ENCODE peak calls at places on chromosomes 13 and 19, in four cellular contexts. One of them, this sample, is unnamed.

GRCh38 chr19:48858984-48859710 is 9.3 kb downstream of the PLEKHA4 start:
- DNase-seq in CD8-positive, alpha-beta T cell: peak
- DNase-seq in brain microvascular endothelial cell: no peak
- DNase-seq in HFFc6: no peak
- DNase-seq in this sample: peak

GRCh38 chr19:12687496-12688196 is at the start of gene GNG14:
- DNase-seq in brain microvascular endothelial cell: no peak
- DNase-seq in CD8-positive, alpha-beta T cell: no peak
- DNase-seq in HFFc6: no peak
- DNase-seq in this sample: no peak

GRCh38 chr13:106230450-106230849 is 305.0 kb downstream of the EFNB2 start:
- DNase-seq in brain microvascular endothelial cell: peak
- DNase-seq in CD8-positive, alpha-beta T cell: no peak
- DNase-seq in HFFc6: peak
- DNase-seq in this sample: no peak

GRCh38 chr13:109787135-109787954 is 962 bp upstream of the IRS2 start:
- DNase-seq in brain microvascular endothelial cell: no peak
- DNase-seq in HFFc6: no peak
- DNase-seq in CD8-positive, alpha-beta T cell: no peak
- DNase-seq in this sample: peak

GRCh38 chr19:57056972-57057371 is 62.8 kb upstream of the USP29 start:
- DNase-seq in brain microvascular endothelial cell: no peak
- DNase-seq in CD8-positive, alpha-beta T cell: no peak
- DNase-seq in HFFc6: no peak
- DNase-seq in this sample: no peak

GRCh38 chr13:81480634-81481033 is 1139.7 kb upstream of the SPRY2 start:
- DNase-seq in HFFc6: no peak
- DNase-seq in brain microvascular endothelial cell: no peak
- DNase-seq in CD8-positive, alpha-beta T cell: no peak
- DNase-seq in this sample: no peak

GRCh38 chr19:38360839-38361631 is 13.3 kb upstream of the PSMD8 start:
- DNase-seq in CD8-positive, alpha-beta T cell: no peak
- DNase-seq in brain microvascular endothelial cell: no peak
- DNase-seq in HFFc6: no peak
- DNase-seq in this sample: no peak

GRCh38 chr19:46288896-46289588 is 7.8 kb upstream of the HIF3A start:
- DNase-seq in HFFc6: peak
- DNase-seq in brain microvascular endothelial cell: peak
- DNase-seq in CD8-positive, alpha-beta T cell: no peak
- DNase-seq in this sample: no peak

GRCh38 chr13:40974460-40975407 is 44.4 kb downstream of the ELF1 start:
- DNase-seq in CD8-positive, alpha-beta T cell: no peak
- DNase-seq in HFFc6: peak
- DNase-seq in brain microvascular endothelial cell: peak
- DNase-seq in this sample: no peak

GRCh38 chr13:61410669-61411297 is 4.9 kb downstream of the PCDH20 start:
- DNase-seq in CD8-positive, alpha-beta T cell: no peak
- DNase-seq in HFFc6: no peak
- DNase-seq in brain microvascular endothelial cell: no peak
- DNase-seq in this sample: no peak

GRCh38 chr19:11061951-11062350 is 27.3 kb upstream of the LDLR start:
- DNase-seq in CD8-positive, alpha-beta T cell: no peak
- DNase-seq in brain microvascular endothelial cell: no peak
- DNase-seq in HFFc6: no peak
- DNase-seq in this sample: no peak

GRCh38 chr19:48737360-48737998 is 2.9 kb downstream of the RASIP1 start:
- DNase-seq in brain microvascular endothelial cell: no peak
- DNase-seq in CD8-positive, alpha-beta T cell: no peak
- DNase-seq in HFFc6: no peak
- DNase-seq in this sample: no peak

GRCh38 chr19:49387936-49388372 is at the start of gene KASH5:
- DNase-seq in CD8-positive, alpha-beta T cell: peak
- DNase-seq in brain microvascular endothelial cell: no peak
- DNase-seq in HFFc6: no peak
- DNase-seq in this sample: peak

DNA sequence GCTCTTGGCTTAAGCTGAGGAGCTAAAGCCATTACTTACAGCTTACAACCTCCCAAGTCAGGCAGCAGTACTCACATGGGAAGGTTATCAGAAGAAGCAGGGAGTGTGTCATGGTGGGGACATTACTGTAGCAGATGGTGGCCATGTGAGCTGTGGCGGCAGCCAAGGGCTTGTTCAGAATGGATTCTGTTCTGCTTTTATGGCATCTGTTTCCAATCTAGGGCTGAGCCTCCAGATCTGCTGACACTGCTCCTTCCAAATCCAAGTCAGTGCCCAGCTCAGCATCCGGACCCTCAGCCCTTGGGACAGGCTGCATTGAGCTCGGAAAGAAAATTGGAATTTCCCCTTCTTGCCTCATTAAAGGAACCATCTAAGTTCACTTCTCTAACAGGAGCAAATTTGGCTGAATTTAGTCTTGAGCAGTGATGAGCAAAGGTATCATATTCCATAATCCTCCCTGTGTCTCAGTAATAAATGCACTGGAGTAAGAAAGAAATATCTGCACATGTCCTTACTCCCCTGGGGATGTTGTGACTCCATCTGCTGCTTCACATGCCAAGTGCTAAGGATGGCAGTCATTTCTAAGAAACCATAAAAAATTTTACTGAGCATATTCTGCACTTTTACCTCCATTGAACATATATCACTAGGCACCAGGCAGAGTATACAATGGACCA is 73.9 kb downstream of the KCTD12 start:
- DNase-seq in HFFc6: no peak
- DNase-seq in brain microvascular endothelial cell: no peak
- DNase-seq in CD8-positive, alpha-beta T cell: no peak
- DNase-seq in this sample: no peak
- TF ChIP-seq CTCF in HFFc6: no peak
- TF ChIP-seq CTCF in brain microvascular endothelial cell: no peak
- TF ChIP-seq CTCF in CD8-positive, alpha-beta T cell: no peak
- TF ChIP-seq CTCF in this sample: no peak

DNA sequence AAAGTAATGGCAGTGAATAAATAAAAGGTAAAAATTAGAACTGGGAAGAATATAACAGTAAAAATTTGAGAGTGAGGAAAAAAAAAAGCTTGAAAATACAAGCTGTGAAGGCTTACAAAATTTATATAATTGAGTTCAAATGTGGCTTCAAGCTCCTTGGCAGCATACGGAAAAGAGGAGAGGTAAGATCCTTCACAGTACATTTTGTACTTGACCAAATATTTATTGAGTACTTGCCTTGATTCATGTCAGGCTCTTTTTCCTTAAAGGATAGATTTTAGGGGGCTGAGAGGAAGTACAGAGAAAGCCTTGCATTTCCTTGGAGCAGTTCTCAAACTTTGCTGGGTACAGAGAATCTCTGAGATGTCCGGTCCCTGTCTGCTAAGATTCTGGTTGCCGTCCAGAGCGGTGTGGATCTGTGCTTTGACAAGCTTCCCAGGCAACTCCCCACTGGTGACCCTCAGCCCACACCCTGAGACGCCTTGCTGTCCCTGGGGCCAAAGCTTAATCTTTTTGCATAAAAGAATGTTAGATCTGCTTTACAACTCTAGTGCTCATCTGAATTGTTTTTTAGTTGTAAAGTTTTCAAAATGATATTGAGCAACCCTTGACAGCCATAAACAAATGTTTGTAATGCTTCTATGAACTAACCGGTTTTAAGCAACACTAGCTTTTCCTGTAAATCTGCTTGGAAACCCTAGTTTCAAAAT is 64.4 kb downstream of the DHRS12 start:
- DNase-seq in brain microvascular endothelial cell: no peak
- DNase-seq in CD8-positive, alpha-beta T cell: no peak
- DNase-seq in HFFc6: no peak
- DNase-seq in this sample: no peak
- TF ChIP-seq CTCF in brain microvascular endothelial cell: no peak
- TF ChIP-seq CTCF in CD8-positive, alpha-beta T cell: no peak
- TF ChIP-seq CTCF in HFFc6: no peak
- TF ChIP-seq CTCF in this sample: no peak

GRCh38 chr13:23512762-23513395 is 57.3 kb upstream of the TNFRSF19 start:
- DNase-seq in HFFc6: no peak
- DNase-seq in brain microvascular endothelial cell: no peak
- DNase-seq in CD8-positive, alpha-beta T cell: no peak
- DNase-seq in this sample: no peak
- TF ChIP-seq CTCF in HFFc6: peak
- TF ChIP-seq CTCF in brain microvascular endothelial cell: peak
- TF ChIP-seq CTCF in CD8-positive, alpha-beta T cell: no peak
- TF ChIP-seq CTCF in this sample: no peak

DNA sequence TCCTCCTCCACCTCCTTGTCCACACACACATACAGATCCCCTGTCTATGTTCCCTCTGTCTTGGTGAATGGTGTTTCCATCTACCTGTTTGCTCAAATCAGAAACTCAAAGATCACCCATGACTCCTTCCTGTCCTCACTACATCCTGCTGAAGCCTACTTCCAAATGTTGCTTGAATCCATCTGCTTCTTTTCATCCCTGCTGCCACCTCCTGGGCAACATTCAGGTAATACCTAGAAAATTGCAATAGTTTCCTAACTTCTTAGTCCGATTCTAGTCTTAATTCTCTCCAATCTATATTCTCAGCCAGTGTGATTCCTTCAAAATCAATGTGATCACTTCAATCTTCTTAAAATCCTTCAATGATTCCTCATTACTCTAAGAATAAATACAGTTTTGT is 155.5 kb upstream of the STARD13 start:
- DNase-seq in HFFc6: peak
- DNase-seq in brain microvascular endothelial cell: no peak
- DNase-seq in CD8-positive, alpha-beta T cell: no peak
- DNase-seq in this sample: no peak
- TF ChIP-seq CTCF in HFFc6: peak
- TF ChIP-seq CTCF in brain microvascular endothelial cell: peak
- TF ChIP-seq CTCF in CD8-positive, alpha-beta T cell: no peak
- TF ChIP-seq CTCF in this sample: no peak

DNA sequence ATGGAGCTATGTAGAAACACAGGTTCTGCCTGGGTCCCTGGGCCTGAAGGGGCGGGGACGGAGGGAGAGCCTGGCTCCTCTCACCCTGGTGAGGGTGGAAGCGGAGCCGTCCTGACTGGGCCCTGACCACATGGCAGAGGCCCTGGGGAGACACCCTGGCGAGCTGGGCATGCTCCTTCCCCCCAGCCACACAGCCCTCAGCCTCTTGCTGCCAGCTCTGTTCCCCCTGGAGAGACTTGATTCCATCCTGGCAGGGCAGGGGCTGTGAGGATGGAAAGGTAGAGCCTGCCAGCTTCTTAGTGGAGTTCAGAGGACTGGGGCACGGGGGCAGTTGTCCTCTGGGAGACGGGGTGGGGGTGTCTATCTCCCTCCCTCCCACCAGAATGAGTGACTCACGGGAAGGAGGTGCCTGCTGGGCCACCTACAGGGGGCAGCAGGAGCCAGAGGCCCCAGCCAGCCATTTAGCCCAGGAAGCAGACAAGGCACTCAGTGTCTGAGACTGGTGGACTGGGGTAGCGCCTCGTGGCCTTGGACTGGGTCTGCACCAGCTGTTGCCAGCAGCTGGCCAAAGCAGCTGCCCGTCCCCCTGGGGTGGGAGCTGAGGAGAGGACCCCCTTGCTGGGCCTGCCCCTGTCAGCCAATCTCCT is 22.8 kb upstream of the RNF17 start:
- DNase-seq in brain microvascular endothelial cell: no peak
- DNase-seq in HFFc6: no peak
- DNase-seq in CD8-positive, alpha-beta T cell: no peak
- DNase-seq in this sample: no peak
- TF ChIP-seq CTCF in brain microvascular endothelial cell: peak
- TF ChIP-seq CTCF in HFFc6: peak
- TF ChIP-seq CTCF in CD8-positive, alpha-beta T cell: no peak
- TF ChIP-seq CTCF in this sample: no peak

DNA sequence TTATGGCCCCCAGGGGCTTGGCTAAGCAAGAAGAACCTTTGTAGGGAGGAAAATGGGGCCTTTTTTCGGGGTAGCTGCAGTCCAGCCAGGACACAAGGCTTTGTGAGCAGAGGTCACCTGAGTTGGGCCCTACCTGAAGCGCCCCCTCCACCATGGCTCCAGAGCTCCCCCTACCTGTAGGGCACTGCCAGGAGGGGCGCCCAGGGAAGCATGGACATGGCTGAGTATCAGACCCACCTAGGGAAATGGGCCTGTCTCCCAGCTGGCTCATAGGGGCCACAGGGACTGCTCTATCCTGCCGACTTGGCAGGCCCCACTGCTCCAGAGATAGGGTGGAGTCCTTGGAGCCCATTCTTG is 9.0 kb upstream of the CEBPA start:
- DNase-seq in HFFc6: no peak
- DNase-seq in brain microvascular endothelial cell: no peak
- DNase-seq in CD8-positive, alpha-beta T cell: no peak
- DNase-seq in this sample: no peak
- TF ChIP-seq CTCF in HFFc6: peak
- TF ChIP-seq CTCF in brain microvascular endothelial cell: no peak
- TF ChIP-seq CTCF in CD8-positive, alpha-beta T cell: no peak
- TF ChIP-seq CTCF in this sample: no peak

GRCh38 chr13:27663947-27664346 is 42.3 kb downstream of the POLR1D start:
- DNase-seq in CD8-positive, alpha-beta T cell: no peak
- DNase-seq in brain microvascular endothelial cell: no peak
- DNase-seq in HFFc6: no peak
- DNase-seq in this sample: no peak

GRCh38 chr13:27662738-27663470 is 41.2 kb downstream of the POLR1D start:
- DNase-seq in CD8-positive, alpha-beta T cell: no peak
- DNase-seq in HFFc6: no peak
- DNase-seq in brain microvascular endothelial cell: no peak
- DNase-seq in this sample: no peak

GRCh38 chr13:27665761-27666160 is 44.1 kb downstream of the POLR1D start:
- DNase-seq in HFFc6: no peak
- DNase-seq in CD8-positive, alpha-beta T cell: no peak
- DNase-seq in brain microvascular endothelial cell: no peak
- DNase-seq in this sample: no peak

GRCh38 chr13:27666951-27667350 is 45.3 kb downstream of the POLR1D start:
- DNase-seq in brain microvascular endothelial cell: no peak
- DNase-seq in HFFc6: no peak
- DNase-seq in CD8-positive, alpha-beta T cell: no peak
- DNase-seq in this sample: no peak

DNA sequence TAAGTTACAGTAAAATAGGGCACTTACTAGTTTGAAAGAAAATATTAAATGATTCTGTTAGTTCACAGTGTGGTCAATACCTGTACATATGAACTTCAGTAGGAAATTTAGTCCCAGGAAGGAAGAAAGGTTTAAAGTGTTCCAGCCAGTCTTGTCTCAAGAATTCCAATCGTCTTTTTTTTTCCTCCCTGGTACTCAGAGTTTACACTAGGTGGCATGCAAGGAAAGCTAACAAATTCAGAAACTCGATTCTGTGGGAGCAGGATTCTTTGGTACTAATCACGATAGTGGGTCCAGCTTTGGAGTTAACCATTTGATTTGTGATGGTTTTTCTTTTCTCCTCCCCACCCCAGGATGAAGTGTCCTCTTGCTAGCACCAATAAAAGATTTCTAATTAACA is 43.6 kb downstream of the POLR1D start:
- DNase-seq in HFFc6: no peak
- DNase-seq in brain microvascular endothelial cell: no peak
- DNase-seq in CD8-positive, alpha-beta T cell: no peak
- DNase-seq in this sample: no peak
- TF ChIP-seq CTCF in HFFc6: peak
- TF ChIP-seq CTCF in brain microvascular endothelial cell: peak
- TF ChIP-seq CTCF in CD8-positive, alpha-beta T cell: no peak
- TF ChIP-seq CTCF in this sample: no peak

This sample was measured in natural killer cell.